ENCODE peak calls at places on chromosomes 11 and 22, in eight cellular contexts. H is T-helper 1 cell, D is A549, Y is NCI-H1417 treated with DMSO at 0.1 percent for 48 hours, I is NCI-H1092 treated with DMSO at 0.1 percent for 48 hours, E is foreskin fibroblast, W is neuronal stem cell, M is sciatic nerve. O is an unnamed sample.

GRCh38 chr11:83778598-83778997 is 492.4 kb upstream of the CCDC90B start:
- DNase-seq in H (no peak), D (no peak), Y (no peak), I (no peak), E (no peak), W (no peak), M (no peak), O (peak; percentile 10)

GRCh38 chr11:128500488-128500887 is 86.9 kb downstream of the ETS1 start:
- DNase-seq in H (no peak), D (no peak), Y (no peak), I (no peak), E (no peak), W (no peak), M (no peak), O (no peak)

GRCh38 chr11:20162824-20163777 is 2.8 kb upstream of the DBX1 start:
- DNase-seq in H (no peak), D (no peak), Y (no peak), I (peak; percentile 27), E (peak; percentile 22), W (peak; percentile 73), M (no peak), O (peak; percentile 37)

GRCh38 chr22:41041532-41041931 is 50.9 kb upstream of the EP300 start:
- DNase-seq in H (no peak), D (no peak), Y (no peak), I (no peak), E (no peak), W (no peak), M (no peak), O (no peak)

GRCh38 chr11:88266919-88267318 is 70.6 kb downstream of the CTSC start:
- DNase-seq in H (no peak), D (no peak), Y (no peak), I (no peak), E (no peak), W (no peak), M (no peak), O (no peak)

GRCh38 chr11:5504403-5504891 is 5.3 kb downstream of the UBQLN3 start:
- DNase-seq in H (no peak), D (no peak), Y (no peak), I (no peak), E (no peak), W (no peak), M (no peak), O (no peak)

GRCh38 chr11:94305146-94305545 is 766 bp downstream of the IZUMO1R start:
- DNase-seq in H (no peak), D (no peak), Y (no peak), I (no peak), E (peak; percentile 23), W (no peak), M (no peak), O (peak; percentile 26)

GRCh38 chr11:64844330-64845124 is at the start of gene CDC42BPG:
- DNase-seq in H (peak; percentile 79), D (peak; percentile 87), Y (peak; percentile 56), I (peak; percentile 53), E (peak; percentile 47), W (no peak), M (no peak), O (peak; percentile 58)

GRCh38 chr22:33013051-33013450 is 45.1 kb downstream of the SYN3 start:
- DNase-seq in H (no peak), D (no peak), Y (no peak), I (no peak), E (no peak), W (no peak), M (no peak), O (no peak)

GRCh38 chr11:44944181-44944852 is 6.4 kb downstream of the TP53I11 start:
- DNase-seq in H (no peak), D (no peak), Y (no peak), I (no peak), E (no peak), W (no peak), M (no peak), O (no peak)